ENCODE peak calls at places on chromosomes 3 and 15, in ten cellular contexts. Q, T, J, C, U, E, H, B, G and M are unnamed samples.

GRCh38 chr3:155428558-155428957 is 135.1 kb upstream of the STRIT1 start:
- DNase-seq in T (no peak), G (peak), B (no peak), E (no peak), J (no peak), Q (no peak), U (no peak), H (no peak), C (no peak), M (no peak)

GRCh38 chr3:18988619-18989229 is 159.6 kb upstream of the KCNH8 start:
- DNase-seq in T (no peak), H (no peak), B (no peak), G (no peak), E (no peak), Q (no peak), C (no peak), U (peak), J (no peak), M (no peak)

GRCh38 chr3:130894873-130895330 is 1.0 kb downstream of the ATP2C1 start:
- DNase-seq in T (peak), H (no peak), C (no peak), E (no peak), U (no peak), G (no peak), J (no peak), B (no peak), Q (no peak), M (no peak)

GRCh38 chr3:23455775-23456174 is 252.6 kb downstream of the UBE2E2 start:
- DNase-seq in U (no peak), T (no peak), J (no peak), G (no peak), E (no peak), H (no peak), Q (no peak), B (no peak), C (no peak), M (no peak)

GRCh38 chr3:169811606-169812123 is 1.0 kb upstream of the LRRIQ4 start:
- DNase-seq in T (peak), B (no peak), Q (no peak), E (no peak), U (no peak), H (no peak), J (no peak), G (no peak), C (no peak), M (no peak)

GRCh38 chr3:99859855-99860254 is 42.2 kb downstream of the CMSS1 start:
- DNase-seq in B (no peak), E (no peak), T (peak), C (no peak), J (no peak), Q (no peak), G (no peak), H (no peak), U (no peak), M (no peak)

GRCh38 chr3:46894256-46894655 is 16.7 kb downstream of the PTH1R start:
- DNase-seq in H (no peak), B (no peak), J (no peak), G (no peak), C (no peak), T (no peak), E (no peak), Q (no peak), U (no peak), M (no peak)

GRCh38 chr3:102189564-102190339 is 245.1 kb upstream of the ZPLD1 start:
- DNase-seq in B (no peak), J (no peak), U (no peak), H (no peak), T (no peak), E (no peak), Q (no peak), C (no peak), G (no peak), M (no peak)

GRCh38 chr15:100705841-100706240 is 103.5 kb downstream of the ASB7 start:
- DNase-seq in G (no peak), T (no peak), C (no peak), Q (no peak), E (no peak), J (no peak), H (peak), U (no peak), B (no peak), M (peak)

GRCh38 chr3:66177026-66177425 is 43.8 kb upstream of the SLC25A26 start:
- DNase-seq in T (no peak), U (no peak), B (no peak), G (no peak), H (no peak), C (no peak), J (no peak), Q (no peak), E (peak), M (no peak)

GRCh38 chr15:69595009-69595825 is 142.6 kb downstream of the RPLP1 start:
- DNase-seq in J (no peak), C (no peak), H (no peak), E (peak), Q (peak), U (no peak), B (peak), T (no peak), G (no peak), M (no peak)

GRCh38 chr15:74655424-74655823 is 39.8 kb downstream of the CLK3 start:
- DNase-seq in E (no peak), J (no peak), Q (no peak), B (no peak), U (no peak), T (peak), H (no peak), G (no peak), C (no peak), M (no peak)

GRCh38 chr15:32641517-32642059 is at the start of gene SCG5:
- DNase-seq in H (no peak), B (peak), T (peak), C (no peak), G (no peak), E (no peak), U (no peak), J (peak), Q (peak), M (no peak)

GRCh38 chr15:74604983-74605809 is 10.4 kb upstream of the CLK3 start:
- DNase-seq in U (no peak), C (no peak), H (no peak), Q (no peak), T (no peak), J (no peak), B (no peak), G (no peak), E (no peak), M (no peak)

GRCh38 chr3:33915796-33916589 is 117.6 kb downstream of the PDCD6IP start:
- DNase-seq in E (no peak), H (no peak), C (no peak), G (no peak), U (peak), J (no peak), Q (no peak), B (no peak), T (no peak), M (no peak)

GRCh38 chr3:8964436-8965370 is 1.4 kb upstream of the RAD18 start:
- DNase-seq in Q (no peak), E (no peak), C (peak), H (no peak), J (peak), G (peak), B (no peak), T (peak), U (peak), M (no peak)

GRCh38 chr15:53589526-53590057 is 169.9 kb downstream of the WDR72 start:
- DNase-seq in Q (no peak), C (no peak), T (no peak), B (no peak), U (no peak), G (no peak), J (no peak), H (no peak), E (no peak), M (no peak)

GRCh38 chr15:56295433-56295832 is 51.8 kb upstream of the RFX7 start:
- DNase-seq in H (no peak), C (no peak), T (no peak), B (no peak), Q (no peak), E (no peak), J (no peak), U (no peak), G (no peak), M (no peak)

GRCh38 chr15:43251863-43252241 is 14.9 kb downstream of the TGM5 start:
- DNase-seq in E (no peak), Q (no peak), B (no peak), H (no peak), G (no peak), U (no peak), T (no peak), C (no peak), J (no peak), M (no peak)

GRCh38 chr3:13972679-13973379 is 93.0 kb upstream of the WNT7A start:
- DNase-seq in H (no peak), T (no peak), Q (no peak), U (no peak), E (no peak), J (no peak), C (no peak), G (no peak), B (no peak), M (no peak)

GRCh38 chr3:86814918-86815655 is 175.9 kb downstream of the VGLL3 start:
- DNase-seq in J (no peak), U (no peak), E (no peak), T (no peak), H (no peak), B (no peak), C (no peak), G (no peak), Q (no peak), M (no peak)

GRCh38 chr15:64810499-64811326 is 14.7 kb downstream of the PIF1 start:
- DNase-seq in H (no peak), U (no peak), G (no peak), Q (no peak), C (no peak), B (no peak), E (no peak), J (no peak), T (no peak), M (no peak)

GRCh38 chr3:10717756-10718155 is 98.3 kb upstream of the SLC6A11 start:
- DNase-seq in T (no peak), B (no peak), J (no peak), C (no peak), U (no peak), H (no peak), Q (no peak), G (no peak), E (no peak), M (no peak)

GRCh38 chr15:90873488-90873997 is 5.2 kb downstream of the FURIN start:
- DNase-seq in T (no peak), B (no peak), U (no peak), H (no peak), J (no peak), E (no peak), G (no peak), C (no peak), Q (no peak), M (no peak)

DNA sequence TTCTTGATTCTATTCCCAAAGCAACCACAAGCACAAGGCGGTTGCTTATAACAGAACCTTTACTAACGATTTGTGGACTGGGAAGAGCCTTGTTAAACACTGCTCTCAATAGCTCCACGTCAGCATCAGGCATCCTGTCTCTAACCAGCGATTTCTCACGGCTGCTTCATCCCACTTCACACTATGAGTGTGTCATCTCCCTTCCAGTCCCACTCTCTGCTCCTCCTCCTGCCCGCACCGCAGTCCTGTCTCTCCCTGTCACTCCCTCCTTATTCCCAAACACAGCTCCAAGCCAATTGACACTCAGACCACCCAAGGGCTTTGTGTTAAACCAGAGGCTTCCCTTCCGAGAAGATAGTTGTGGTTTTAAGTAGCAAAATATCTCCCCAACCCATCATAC is 94.8 kb downstream of the ABHD5 start:
- DNase-seq in B (no peak), C (no peak), G (peak), U (no peak), Q (no peak), J (no peak), T (no peak), E (no peak), H (no peak), M (no peak)
- H3K27ac ChIP-seq in B (no peak), C (no peak), G (no peak), U (no peak), Q (no peak), J (no peak), T (no peak), E (no peak), H (no peak), M (no peak)

DNA sequence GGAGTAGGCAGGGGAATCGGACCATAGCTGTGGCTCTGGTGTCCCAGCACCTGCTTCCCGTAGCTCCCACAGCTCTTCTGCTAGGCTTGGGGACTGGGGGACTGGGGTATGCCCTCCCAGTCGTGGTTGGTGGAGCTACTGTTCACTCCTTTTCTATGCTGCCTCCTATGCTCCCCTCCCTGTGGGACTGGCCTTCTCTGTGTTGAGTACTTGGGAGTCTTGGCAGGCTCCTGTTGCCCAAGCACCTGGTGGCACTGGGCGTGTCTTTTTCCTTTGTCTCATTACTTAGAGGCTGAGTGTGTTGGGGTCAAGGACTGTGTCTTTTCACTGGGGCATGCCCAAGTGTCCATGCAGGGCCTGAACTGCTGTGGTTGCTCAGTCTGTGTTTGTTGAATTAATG is 222.4 kb downstream of the EPHB1 start:
- DNase-seq in G (peak), E (no peak), Q (no peak), B (no peak), T (no peak), U (no peak), C (no peak), J (no peak), H (no peak), M (no peak)
- TF ChIP-seq POLR2A in G (no peak), E (no peak), Q (no peak), B (no peak), T (no peak), U (no peak), C (no peak), J (no peak), H (no peak), M (no peak)

GRCh38 chr3:54892168-54892567 is 35.7 kb downstream of the LRTM1 start:
- DNase-seq in H (no peak), G (no peak), C (no peak), J (no peak), Q (no peak), T (no peak), U (no peak), B (no peak), E (no peak), M (no peak)
- H3K27ac ChIP-seq in H (no peak), G (peak), C (no peak), J (peak), Q (peak), T (no peak), U (peak), B (peak), E (no peak), M (peak)

GRCh38 chr3:190513409-190514162 is at the start of gene IL1RAP:
- DNase-seq in G (peak), E (peak), Q (peak), C (peak), H (peak), B (peak), U (peak), J (peak), T (peak), M (peak)
- TF ChIP-seq POLR2A in G (no peak), E (no peak), Q (peak), C (peak), H (no peak), B (peak), U (peak), J (peak), T (no peak), M (no peak)

GRCh38 chr3:180923561-180923960 is 11.1 kb downstream of the FXR1 start:
- DNase-seq in Q (no peak), T (no peak), U (no peak), B (no peak), E (no peak), C (no peak), J (no peak), G (no peak), H (no peak), M (no peak)
- H3K27ac ChIP-seq in Q (no peak), T (no peak), U (no peak), B (no peak), E (no peak), C (no peak), J (no peak), G (no peak), H (no peak), M (no peak)

GRCh38 chr3:52685285-52685704 is 418 bp downstream of the PBRM1 start:
- DNase-seq in E (peak), C (peak), T (peak), J (peak), U (peak), Q (peak), H (peak), B (peak), G (no peak), M (no peak)
- TF ChIP-seq POLR2A in E (no peak), C (no peak), T (no peak), J (peak), U (no peak), Q (no peak), H (no peak), B (no peak), G (no peak), M (no peak)

DNA sequence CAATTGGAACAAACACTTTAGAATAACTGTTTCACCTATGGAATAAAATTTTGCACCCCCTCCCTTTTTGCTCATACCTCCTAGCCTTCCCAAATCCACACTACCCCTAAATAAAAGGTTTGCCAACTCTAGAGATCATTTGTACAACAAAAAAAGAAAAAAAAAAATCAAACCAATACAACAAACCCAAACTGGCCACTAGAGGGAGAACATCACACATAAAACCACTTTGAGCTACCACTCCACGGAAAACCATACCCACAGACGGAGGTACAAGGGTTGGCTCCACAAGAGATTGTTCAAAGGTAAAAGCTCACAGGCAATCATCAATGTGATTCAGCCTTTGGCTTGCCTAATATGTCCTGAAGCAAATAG is 47.6 kb downstream of the SETMAR start:
- DNase-seq in U (peak), G (no peak), T (no peak), H (no peak), J (no peak), E (peak), B (peak), C (peak), Q (peak), M (peak)
- H3K27ac ChIP-seq in U (no peak), G (peak), T (peak), H (peak), J (peak), E (no peak), B (no peak), C (no peak), Q (peak), M (peak)

GRCh38 chr15:72155021-72155621 is 36.9 kb downstream of the SENP8 start:
- DNase-seq in B (peak), Q (peak), H (no peak), G (no peak), T (peak), C (no peak), U (peak), J (peak), E (peak), M (peak)
- TF ChIP-seq POLR2A in B (no peak), Q (no peak), H (no peak), G (no peak), T (no peak), C (no peak), U (no peak), J (no peak), E (no peak), M (no peak)

GRCh38 chr15:77040673-77041072 is 30.2 kb downstream of the TSPAN3 start:
- DNase-seq in G (peak), J (no peak), U (no peak), C (no peak), E (no peak), B (no peak), H (no peak), T (peak), Q (no peak), M (no peak)

GRCh38 chr15:77042245-77042644 is 28.7 kb downstream of the TSPAN3 start:
- DNase-seq in E (no peak), J (no peak), B (no peak), H (no peak), C (no peak), G (no peak), U (no peak), Q (no peak), T (no peak), M (no peak)

GRCh38 chr15:77044228-77045042 is 26.5 kb downstream of the TSPAN3 start:
- DNase-seq in T (no peak), J (no peak), E (no peak), U (no peak), Q (no peak), B (no peak), C (no peak), G (peak), H (no peak), M (no peak)

GRCh38 chr15:77045985-77046384 is 24.9 kb downstream of the TSPAN3 start:
- DNase-seq in U (no peak), T (no peak), E (no peak), B (no peak), H (no peak), G (no peak), J (no peak), C (no peak), Q (no peak), M (no peak)

DNA sequence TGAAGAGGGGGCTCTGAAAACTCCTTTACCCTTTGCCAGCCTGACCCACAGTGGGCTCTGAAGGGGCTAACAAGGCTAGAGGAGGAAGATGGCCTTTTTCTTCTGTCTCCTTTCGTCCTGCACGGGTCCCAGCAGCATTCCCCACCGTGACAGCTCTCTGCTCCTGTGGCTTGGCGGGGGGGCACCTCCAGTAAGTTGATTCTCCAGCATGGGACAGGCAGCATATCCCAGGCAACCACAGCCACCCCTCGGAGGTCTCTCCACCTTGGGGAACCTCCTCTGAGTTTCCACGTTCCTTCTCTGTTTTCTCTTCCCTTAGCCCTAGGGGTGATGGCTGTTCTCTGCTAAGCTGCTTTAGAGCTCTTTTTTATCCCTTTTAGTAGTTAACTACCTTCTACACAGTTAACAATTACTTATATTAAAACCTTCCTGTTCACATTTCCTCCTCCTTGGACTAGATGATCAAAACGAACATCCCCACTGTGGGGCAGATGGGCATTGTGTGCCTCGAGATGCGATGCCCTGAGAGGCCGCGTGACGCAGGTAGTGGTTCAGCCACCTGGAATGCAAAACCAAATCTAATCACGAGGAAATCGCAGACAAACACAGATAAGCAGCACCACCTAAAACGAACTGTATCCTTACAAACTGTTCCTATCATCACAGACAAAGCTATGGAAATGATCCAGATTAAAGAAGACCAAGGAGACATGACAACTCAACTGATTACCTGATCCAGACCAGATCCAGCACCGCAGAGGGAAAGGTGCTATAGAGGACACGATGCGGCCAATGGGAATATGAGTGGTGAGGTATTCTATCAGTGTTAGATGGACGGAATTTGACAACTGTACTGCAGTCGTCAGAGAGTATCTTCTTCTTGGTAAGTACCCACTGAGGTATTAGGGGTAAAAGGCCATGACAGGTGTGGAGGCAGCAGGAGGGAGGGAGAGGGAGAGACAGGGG is 27.7 kb downstream of the TSPAN3 start:
- DNase-seq in C (no peak), H (no peak), Q (no peak), G (peak), T (no peak), E (no peak), U (no peak), J (no peak), B (no peak), M (no peak)
- H3K27ac ChIP-seq in C (no peak), H (peak), Q (no peak), G (no peak), T (no peak), E (no peak), U (no peak), J (no peak), B (no peak), M (no peak)